ENCODE peak calls at places on chromosomes 7 and 10, in ten cellular contexts. E is tibial artery; C is GM04503; T is T-helper 1 cell; J is anterior cingulate cortex; Q is T47D; B is astrocyte of the spinal cord; S is sciatic nerve; N is stimulated activated naive B cell treated with anti-CD40 and anti-IgM and Interleukin-4, amounts not matched to agents 10 μg/mL and 1 μg/mL and 100 μg/mL, for 72 hours; V is GM23338. U is an unnamed sample.

GRCh38 chr7:1460757-1461639 is 1.7 kb upstream of the MICALL2 start:
- DNase-seq in E (peak), J (no peak), S (peak), V (peak), Q (peak), C (peak), B (peak), N (no peak), T (no peak), U (peak)

GRCh38 chr7:133295484-133295883 is 42.6 kb downstream of the EXOC4 start:
- DNase-seq in J (no peak), S (no peak), Q (no peak), C (no peak), V (no peak), B (no peak), N (no peak), E (no peak), T (no peak), U (no peak)

GRCh38 chr7:149458235-149458634 is 2.6 kb downstream of the ZNF777 start:
- DNase-seq in S (no peak), B (no peak), Q (no peak), E (no peak), V (no peak), T (no peak), N (no peak), C (no peak), J (no peak), U (no peak)

GRCh38 chr7:2924866-2925840 is 81.0 kb upstream of the GNA12 start:
- DNase-seq in E (peak), N (no peak), Q (no peak), B (no peak), S (no peak), V (no peak), C (no peak), T (no peak), J (no peak), U (no peak)

GRCh38 chr10:126867567-126868365 is 37.5 kb upstream of the DOCK1 start:
- DNase-seq in C (peak), V (no peak), N (no peak), S (no peak), T (no peak), J (no peak), B (peak), Q (no peak), E (no peak), U (no peak)

GRCh38 chr10:99375444-99375843 is 46.3 kb downstream of the CNNM1 start:
- DNase-seq in J (no peak), V (no peak), T (no peak), S (no peak), B (no peak), N (no peak), Q (no peak), C (no peak), E (no peak), U (no peak)

GRCh38 chr10:86401588-86402282 is 35.1 kb upstream of the GRID1 start:
- DNase-seq in S (no peak), B (no peak), Q (no peak), V (peak), N (no peak), C (no peak), T (no peak), E (no peak), J (no peak), U (no peak)

GRCh38 chr7:47534322-47535032 is 47.4 kb downstream of the TNS3 start:
- DNase-seq in Q (peak), S (no peak), B (no peak), V (peak), N (no peak), E (no peak), C (no peak), J (no peak), T (no peak), U (no peak)

GRCh38 chr10:132589681-132590080 is 52.1 kb downstream of the INPP5A start:
- DNase-seq in E (no peak), Q (no peak), T (no peak), J (no peak), B (no peak), N (no peak), C (no peak), V (no peak), S (no peak), U (no peak)

GRCh38 chr10:34432589-34432988 is 382.5 kb downstream of the PARD3 start:
- DNase-seq in B (no peak), T (no peak), C (no peak), N (no peak), V (no peak), S (no peak), Q (no peak), E (no peak), J (no peak), U (no peak)

GRCh38 chr7:55174856-55175255 is 156.0 kb downstream of the EGFR start:
- DNase-seq in V (no peak), J (no peak), Q (no peak), S (peak), B (no peak), N (no peak), C (no peak), T (no peak), E (no peak), U (no peak)

GRCh38 chr7:41164440-41164839 is 538.5 kb downstream of the INHBA start:
- DNase-seq in Q (no peak), N (no peak), J (no peak), V (no peak), T (no peak), B (peak), S (no peak), C (peak), E (no peak), U (no peak)

GRCh38 chr10:114306116-114306973 is 67.3 kb downstream of the VWA2 start:
- DNase-seq in B (peak), J (no peak), V (no peak), E (no peak), C (peak), N (no peak), S (no peak), Q (peak), T (no peak), U (no peak)

GRCh38 chr7:100603697-100604077 is 1.5 kb downstream of the PCOLCE start:
- DNase-seq in E (no peak), J (no peak), B (peak), T (no peak), V (peak), Q (no peak), C (no peak), N (no peak), S (no peak), U (no peak)

GRCh38 chr7:142796501-142797341 is 26.0 kb downstream of the PRSS2 start:
- DNase-seq in V (peak), E (no peak), S (no peak), N (peak), Q (no peak), B (no peak), J (no peak), C (no peak), T (no peak), U (peak)

GRCh38 chr7:124671976-124672375 is 93.6 kb downstream of the GPR37 start:
- DNase-seq in Q (no peak), N (no peak), E (no peak), B (no peak), C (no peak), V (no peak), T (no peak), S (no peak), J (no peak), U (no peak)

GRCh38 chr7:130352335-130353074 is 7.9 kb downstream of the CPA5 start:
- DNase-seq in Q (no peak), C (peak), V (no peak), S (no peak), B (peak), E (no peak), N (no peak), J (no peak), T (no peak), U (no peak)

GRCh38 chr7:116122972-116123595 is 87.3 kb upstream of the TES start:
- DNase-seq in C (no peak), B (peak), S (no peak), V (peak), T (no peak), N (no peak), E (no peak), J (no peak), Q (peak), U (no peak)

GRCh38 chr10:31321396-31321941 is 2.5 kb downstream of the ZEB1 start:
- DNase-seq in V (peak), B (peak), S (no peak), N (no peak), E (no peak), J (peak), T (peak), C (no peak), Q (no peak), U (no peak)

GRCh38 chr10:65620404-65621048 is 1305.3 kb upstream of the LRRTM3 start:
- DNase-seq in Q (no peak), C (no peak), S (no peak), T (no peak), N (no peak), E (no peak), V (no peak), B (no peak), J (no peak), U (no peak)

GRCh38 chr10:110918633-110919348 is at the start of gene BBIP1:
- DNase-seq in T (no peak), Q (peak), C (peak), E (no peak), S (no peak), J (peak), N (peak), V (no peak), B (peak), U (no peak)

GRCh38 chr7:149027055-149027454 is 1.2 kb downstream of the PDIA4 start:
- DNase-seq in S (no peak), N (no peak), J (no peak), B (no peak), E (no peak), T (no peak), V (no peak), Q (no peak), C (no peak), U (no peak)

GRCh38 chr7:5693529-5693928 is 87.9 kb downstream of the RNF216 start:
- DNase-seq in N (peak), J (no peak), T (no peak), V (peak), C (peak), B (peak), S (no peak), Q (peak), E (peak), U (no peak)

GRCh38 chr10:78513330-78513729 is 479.7 kb downstream of the RPS24 start:
- DNase-seq in V (no peak), J (no peak), N (no peak), B (peak), Q (peak), S (no peak), C (no peak), T (no peak), E (no peak), U (no peak)

GRCh38 chr10:44395396-44395795 is 10.5 kb upstream of the CXCL12 start:
- DNase-seq in V (no peak), C (no peak), B (no peak), N (no peak), S (peak), T (no peak), E (no peak), J (no peak), Q (no peak), U (no peak)

GRCh38 chr10:4635394-4635793 is 190.6 kb upstream of the AKR1E2 start:
- DNase-seq in T (no peak), B (no peak), E (no peak), J (no peak), V (no peak), C (no peak), Q (no peak), N (no peak), S (no peak), U (no peak)

GRCh38 chr7:69714886-69715571 is 116.8 kb downstream of the AUTS2 start:
- DNase-seq in C (no peak), E (no peak), B (peak), T (no peak), J (no peak), V (no peak), N (no peak), Q (no peak), S (no peak), U (no peak)

GRCh38 chr10:22552888-22553378 is 161.4 kb downstream of the PIP4K2A start:
- DNase-seq in E (no peak), S (no peak), B (peak), Q (no peak), V (no peak), C (no peak), N (no peak), J (no peak), T (no peak), U (no peak)

GRCh38 chr7:85176197-85176596 is 10.7 kb downstream of the SEMA3D start:
- DNase-seq in T (no peak), N (no peak), J (no peak), S (no peak), E (no peak), Q (no peak), B (no peak), V (no peak), C (no peak), U (no peak)

GRCh38 chr10:44950326-44951225 is 9.0 kb upstream of the RASSF4 start:
- DNase-seq in N (no peak), V (no peak), T (no peak), J (no peak), Q (no peak), E (no peak), C (no peak), B (no peak), S (no peak), U (peak)

GRCh38 chr10:69844698-69845097 is 43.0 kb downstream of the COL13A1 start:
- DNase-seq in E (no peak), Q (no peak), S (no peak), V (no peak), T (no peak), N (no peak), C (no peak), J (no peak), B (no peak), U (no peak)

GRCh38 chr10:98365698-98366530 is 49.1 kb downstream of the PYROXD2 start:
- DNase-seq in V (no peak), Q (peak), E (no peak), T (no peak), N (no peak), S (no peak), C (no peak), J (no peak), B (no peak), U (no peak)

GRCh38 chr10:132193907-132194552 is 7.3 kb downstream of the DPYSL4 start:
- DNase-seq in J (no peak), T (no peak), E (no peak), Q (peak), V (no peak), C (no peak), B (no peak), N (no peak), S (no peak), U (no peak)

GRCh38 chr7:28166982-28167715 is 13.4 kb downstream of the JAZF1 start:
- DNase-seq in J (no peak), S (no peak), C (no peak), E (no peak), B (no peak), T (no peak), Q (no peak), N (no peak), V (no peak), U (no peak)

GRCh38 chr10:3782456-3783312 is 2.3 kb downstream of the KLF6 start:
- DNase-seq in S (peak), E (peak), T (peak), Q (peak), B (peak), C (peak), N (peak), V (no peak), J (peak), U (peak)

GRCh38 chr10:104690081-104690480 is 49.0 kb downstream of the SORCS3 start:
- DNase-seq in B (no peak), E (no peak), N (no peak), Q (no peak), C (no peak), J (no peak), V (no peak), T (no peak), S (no peak), U (no peak)

U was measured in right atrium auricular region.